ENCODE peak calls at places on chromosomes 6 and 20, in seven cellular contexts. S, W, E, Z, N, V and D are unnamed samples.

GRCh38 chr20:22374678-22375590 is 209.4 kb downstream of the FOXA2 start:
- DNase-seq in Z (no peak), S (no peak), N (peak; percentile 50), V (no peak), E (no peak), W (no peak), D (peak; percentile 61)

GRCh38 chr20:11128131-11128831 is 454.5 kb upstream of the JAG1 start:
- DNase-seq in Z (no peak), W (no peak), E (no peak), S (peak; percentile 48), N (peak; percentile 77), V (no peak), D (peak; percentile 70)

GRCh38 chr6:162377735-162378134 is 349.8 kb downstream of the PRKN start:
- DNase-seq in Z (no peak), V (no peak), W (no peak), N (no peak), S (peak; percentile 88), E (no peak), D (peak; percentile 77)

GRCh38 chr6:106316376-106316769 is 9.2 kb downstream of the ATG5 start:
- DNase-seq in V (no peak), S (no peak), W (no peak), N (no peak), E (no peak), Z (no peak), D (no peak)

GRCh38 chr6:11535801-11536230 is 1.7 kb upstream of the TMEM170B start:
- DNase-seq in S (peak; percentile 62), Z (peak; percentile 93), V (no peak), N (peak; percentile 58), E (no peak), W (no peak), D (peak; percentile 52)

GRCh38 chr6:22664968-22665367 is 95.6 kb downstream of the HDGFL1 start:
- DNase-seq in E (no peak), V (no peak), S (no peak), N (no peak), Z (no peak), W (no peak), D (no peak)

GRCh38 chr20:9573598-9573997 is 59.2 kb downstream of the LAMP5 start:
- DNase-seq in Z (no peak), N (no peak), W (no peak), S (no peak), V (no peak), E (no peak), D (no peak)

GRCh38 chr6:5894357-5894756 is 112.4 kb downstream of the NRN1 start:
- DNase-seq in S (no peak), Z (no peak), E (no peak), V (no peak), N (no peak), W (no peak), D (no peak)

GRCh38 chr6:81763051-81763450 is 10.6 kb upstream of the TENT5A start:
- DNase-seq in E (no peak), V (no peak), Z (no peak), N (no peak), W (no peak), S (no peak), D (no peak)

GRCh38 chr20:64152906-64153305 is 11.3 kb upstream of the MYT1 start:
- DNase-seq in V (no peak), S (no peak), E (no peak), Z (no peak), N (no peak), W (no peak), D (no peak)

GRCh38 chr6:139392834-139393233 is 18.4 kb upstream of the CITED2 start:
- DNase-seq in S (peak; percentile 70), Z (no peak), E (no peak), W (no peak), N (no peak), V (no peak), D (peak; percentile 34)

GRCh38 chr20:11581271-11581670 is 336.4 kb upstream of the BTBD3 start:
- DNase-seq in S (no peak), N (no peak), E (no peak), W (no peak), V (no peak), Z (peak; percentile 62), D (peak; percentile 1)

GRCh38 chr6:109009761-109010612 is 84.7 kb downstream of the SESN1 start:
- DNase-seq in W (no peak), V (no peak), S (no peak), N (no peak), E (no peak), Z (no peak), D (no peak)

GRCh38 chr6:129239825-129240491 is 357.0 kb downstream of the LAMA2 start:
- DNase-seq in N (no peak), E (no peak), S (no peak), Z (no peak), V (no peak), W (no peak), D (no peak)

GRCh38 chr6:108676555-108676954 is 115.8 kb downstream of the FOXO3 start:
- DNase-seq in W (no peak), E (no peak), S (no peak), V (no peak), N (no peak), Z (no peak), D (no peak)

GRCh38 chr6:88211446-88211845 is 45.3 kb upstream of the CNR1 start:
- DNase-seq in E (no peak), Z (no peak), S (no peak), W (no peak), V (no peak), N (no peak), D (no peak)

GRCh38 chr20:62787866-62788265 is 8.4 kb upstream of the MRGBP start:
- DNase-seq in W (no peak), N (no peak), S (no peak), Z (peak; percentile 59), E (no peak), V (no peak), D (no peak)

GRCh38 chr6:64732888-64733287 is 974.1 kb downstream of the EYS start:
- DNase-seq in E (no peak), V (no peak), W (no peak), Z (no peak), N (no peak), S (no peak), D (no peak)

GRCh38 chr20:51735728-51736600 is 32.2 kb downstream of the ATP9A start:
- DNase-seq in Z (no peak), E (peak; percentile 71), W (no peak), V (no peak), N (no peak), S (no peak), D (no peak)

GRCh38 chr6:118263929-118264486 is 284.1 kb upstream of the PLN start:
- DNase-seq in Z (no peak), W (peak; percentile 36), N (peak; percentile 30), E (no peak), V (no peak), S (no peak), D (peak; percentile 57)

GRCh38 chr6:26464416-26465131 is 6.8 kb downstream of the BTN2A1 start:
- DNase-seq in Z (no peak), N (no peak), E (no peak), V (no peak), W (no peak), S (peak; percentile 7), D (no peak)

GRCh38 chr6:13004610-13005009 is 288.0 kb downstream of the PHACTR1 start:
- DNase-seq in E (no peak), W (no peak), S (no peak), V (no peak), Z (peak; percentile 18), N (no peak), D (no peak)

GRCh38 chr6:120608826-120609225 is 725.5 kb downstream of the TBC1D32 start:
- DNase-seq in N (no peak), W (no peak), S (no peak), Z (no peak), V (no peak), E (no peak), D (peak; percentile 3)

GRCh38 chr20:571754-572331 is 28.3 kb upstream of the CSNK2A1 start:
- DNase-seq in Z (no peak), N (peak; percentile 33), V (peak; percentile 86), E (peak; percentile 67), W (peak; percentile 61), S (peak; percentile 26), D (peak; percentile 18)

DNA sequence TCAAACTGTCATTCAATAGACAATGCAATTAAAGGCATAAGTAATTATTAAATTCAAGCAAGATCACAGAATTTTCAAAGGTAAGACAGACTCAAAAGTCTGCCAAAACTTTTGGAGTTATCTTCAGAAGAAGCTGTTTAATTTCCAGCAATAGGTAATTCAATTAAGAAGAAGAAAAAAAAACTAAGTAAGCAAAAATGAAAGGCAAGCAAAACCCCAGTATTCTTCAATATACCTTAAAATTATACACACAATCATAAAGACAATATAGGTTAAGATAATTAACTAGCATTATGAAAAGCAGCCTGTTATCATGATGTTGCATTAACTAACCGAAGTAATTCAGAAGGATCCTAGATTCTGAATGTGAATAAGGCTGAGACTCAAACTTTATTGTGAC is 3.5 kb downstream of the LATS1 start:
- DNase-seq in N (no peak), S (no peak), E (no peak), W (no peak), Z (no peak), V (no peak), D (no peak)
- TF ChIP-seq CTCF in N (no peak), S (no peak), E (no peak), W (no peak), Z (no peak), V (no peak), D (no peak)

DNA sequence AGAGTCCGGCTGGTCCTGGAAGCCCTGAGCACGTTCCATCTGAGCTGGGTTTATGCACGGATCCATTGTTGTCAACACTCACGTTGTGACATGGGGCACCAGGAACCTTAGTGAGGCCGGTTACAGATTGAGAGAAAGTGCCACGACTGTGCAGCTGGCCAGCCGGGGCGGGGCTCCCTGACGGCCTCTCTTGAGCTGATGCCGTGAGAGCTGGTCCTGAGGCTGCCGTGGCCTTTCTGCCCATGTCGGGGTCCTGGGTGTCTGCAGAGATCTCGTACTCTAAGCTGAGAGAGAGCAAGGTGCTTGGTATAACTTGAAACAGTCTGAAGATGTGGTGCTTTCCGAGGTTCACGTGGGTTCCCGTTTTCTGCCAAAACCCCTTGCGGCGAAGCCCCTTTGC is 10.0 kb downstream of the CDH4 start:
- DNase-seq in W (no peak), E (no peak), V (no peak), Z (no peak), N (no peak), S (no peak), D (no peak)
- TF ChIP-seq CTCF in W (no peak), E (no peak), V (no peak), Z (no peak), N (no peak), S (no peak), D (no peak)

GRCh38 chr20:44247676-44248419 is 740 bp downstream of the GDAP1L1 start:
- DNase-seq in Z (peak; percentile 17), E (no peak), V (peak; percentile 25), W (peak; percentile 59), S (peak; percentile 55), N (peak; percentile 21), D (peak; percentile 22)
- TF ChIP-seq CTCF in Z (no peak), E (no peak), V (peak; percentile 52), W (peak; percentile 62), S (peak; percentile 25), N (peak; percentile 49), D (peak; percentile 41)

DNA sequence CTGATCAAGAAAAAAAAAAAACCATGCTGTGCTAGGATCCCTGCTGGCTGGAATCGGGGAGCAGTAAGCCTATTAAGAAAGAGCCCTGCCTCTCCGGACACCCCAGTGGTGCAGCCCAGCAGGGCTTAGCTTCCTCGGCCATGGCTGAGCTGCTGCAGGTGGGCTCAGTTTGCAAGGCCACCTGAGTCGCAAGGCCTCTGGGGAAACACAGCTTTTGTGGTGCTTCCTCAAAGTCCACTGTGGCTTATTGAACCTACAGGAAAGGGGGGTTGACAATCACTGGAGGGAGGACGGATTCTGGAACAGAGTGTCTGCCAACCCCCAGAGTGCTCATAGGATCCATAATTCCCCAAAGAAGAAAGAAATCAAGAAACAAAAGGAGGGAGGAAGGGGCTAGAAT is 240.8 kb downstream of the SMOC2 start:
- DNase-seq in E (no peak), Z (no peak), N (no peak), W (no peak), S (no peak), V (no peak), D (no peak)
- TF ChIP-seq CTCF in E (no peak), Z (no peak), N (no peak), W (no peak), S (no peak), V (no peak), D (no peak)